ENCODE peak calls at places on chromosomes 5 and 9, in four cellular contexts. N, D, Y and F are unnamed samples.

GRCh38 chr5:1293997-1294838 is 650 bp downstream of the TERT start:
- DNase-seq in Y (no peak), N (no peak), D (peak), F (peak)

GRCh38 chr9:82808478-82808877 is 254.5 kb downstream of the RASEF start:
- DNase-seq in Y (no peak), N (no peak), D (no peak), F (no peak)

GRCh38 chr5:38598994-38599611 is 42.7 kb upstream of the LIFR start:
- DNase-seq in D (no peak), N (no peak), Y (peak), F (no peak)

GRCh38 chr9:69976165-69976564 is 67.5 kb upstream of the MAMDC2 start:
- DNase-seq in D (no peak), Y (peak), N (no peak), F (no peak)

GRCh38 chr9:122832194-122832593 is 3.8 kb upstream of the PDCL start:
- DNase-seq in N (no peak), D (no peak), Y (no peak), F (no peak)

GRCh38 chr5:125134216-125135081 is 388.0 kb upstream of the ZNF608 start:
- DNase-seq in D (no peak), Y (no peak), N (no peak), F (no peak)

GRCh38 chr5:6551287-6551954 is 81.4 kb downstream of the NSUN2 start:
- DNase-seq in D (peak), Y (no peak), N (no peak), F (no peak)

GRCh38 chr9:130286781-130287428 is 21.3 kb downstream of the HMCN2 start:
- DNase-seq in Y (no peak), D (peak), N (no peak), F (no peak)

GRCh38 chr9:90942555-90942954 is 140.9 kb downstream of the SYK start:
- DNase-seq in Y (no peak), D (peak), N (no peak), F (no peak)

GRCh38 chr9:89684912-89685636 is 80.3 kb downstream of the GADD45G start:
- DNase-seq in D (no peak), Y (no peak), N (peak), F (no peak)

GRCh38 chr9:137487454-137488329 is 28.6 kb upstream of the NSMF start:
- DNase-seq in N (no peak), D (peak), Y (no peak), F (no peak)

GRCh38 chr9:91986248-91986647 is 36.2 kb upstream of the ROR2 start:
- DNase-seq in Y (no peak), N (no peak), D (no peak), F (no peak)

GRCh38 chr9:91995000-91995399 is 45.0 kb upstream of the ROR2 start:
- DNase-seq in D (no peak), Y (no peak), N (no peak), F (peak)

GRCh38 chr9:91992636-91993035 is 42.6 kb upstream of the ROR2 start:
- DNase-seq in Y (peak), D (no peak), N (no peak), F (no peak)

GRCh38 chr9:91994422-91994821 is 44.4 kb upstream of the ROR2 start:
- DNase-seq in Y (no peak), N (no peak), D (no peak), F (no peak)

GRCh38 chr9:91991621-91992435 is 41.8 kb upstream of the ROR2 start:
- DNase-seq in Y (no peak), D (no peak), N (no peak), F (no peak)
- H3K4me3 ChIP-seq in Y (peak), D (no peak), N (no peak), F (no peak)

DNA sequence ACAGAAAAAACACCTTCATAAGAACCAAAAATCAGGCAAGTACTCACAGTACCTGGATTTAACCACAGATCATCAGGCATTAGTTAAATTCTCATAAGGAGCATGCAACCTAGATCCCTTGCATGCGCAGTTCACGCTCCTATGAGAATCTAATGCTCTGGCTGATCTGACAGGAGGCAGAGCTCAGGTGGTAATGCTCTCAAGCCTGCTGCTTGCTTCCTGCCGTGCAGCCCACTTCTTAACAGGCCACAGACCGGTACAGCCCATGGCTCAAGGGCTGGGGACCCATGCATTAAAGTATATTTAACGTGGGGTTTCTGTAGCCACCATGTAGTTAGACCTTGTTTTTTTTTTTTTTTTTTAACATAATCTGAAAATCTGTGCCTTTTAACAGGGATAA is 147.7 kb downstream of the VPS13A start:
- DNase-seq in N (no peak), D (no peak), Y (no peak), F (no peak)
- TF ChIP-seq CTCF in N (no peak), D (no peak), Y (no peak), F (no peak)

GRCh38 chr9:36194326-36195000 is 3.7 kb downstream of the CLTA start:
- DNase-seq in N (no peak), D (no peak), Y (no peak), F (no peak)
- H3K4me3 ChIP-seq in N (no peak), D (no peak), Y (no peak), F (peak)

DNA sequence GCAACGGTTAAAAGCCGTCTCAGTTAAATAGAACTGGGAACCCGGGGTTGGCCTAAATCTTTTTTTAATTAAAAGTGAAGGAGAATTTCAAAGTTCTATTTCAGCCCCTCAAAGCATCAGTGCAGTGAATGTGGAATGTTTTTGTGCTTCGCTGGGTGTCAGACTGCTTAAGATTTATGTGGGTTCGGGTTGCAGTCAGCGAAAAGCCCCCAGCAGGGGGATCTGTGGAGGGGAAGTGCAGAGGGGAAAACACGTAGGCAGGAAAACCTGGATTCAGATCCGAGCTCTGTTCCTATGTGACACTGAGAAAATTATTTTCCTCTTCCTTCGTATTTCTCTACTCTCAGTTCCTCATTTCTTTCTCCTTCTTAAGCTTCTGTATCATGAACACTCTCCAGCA is 19.7 kb downstream of the BRINP1 start:
- DNase-seq in D (no peak), N (no peak), Y (no peak), F (no peak)
- TF ChIP-seq CTCF in D (no peak), N (no peak), Y (no peak), F (no peak)

GRCh38 chr5:54272746-54273145 is 37.6 kb downstream of the ARL15 start:
- DNase-seq in D (no peak), Y (no peak), N (no peak), F (no peak)
- H3K4me3 ChIP-seq in D (no peak), Y (no peak), N (no peak), F (no peak)

DNA sequence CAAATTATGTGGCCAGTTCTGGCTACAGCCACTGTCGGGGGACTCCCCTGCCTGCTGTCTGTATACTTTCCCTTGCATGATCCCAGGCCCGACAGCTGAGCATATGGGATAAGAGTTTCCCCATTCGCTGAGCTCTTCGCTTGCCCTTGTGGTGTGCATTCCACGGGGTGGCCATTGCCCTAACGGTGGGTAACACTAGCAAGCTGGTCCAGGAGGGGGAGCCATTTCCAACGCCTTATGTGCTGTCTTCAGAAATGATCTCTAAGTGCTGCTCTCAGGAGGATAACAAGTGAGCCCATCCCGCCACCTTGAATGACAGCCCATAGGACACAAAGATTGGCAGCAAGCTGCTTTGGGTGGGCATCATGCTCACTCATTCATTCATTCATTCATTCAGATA is 190.9 kb downstream of the FSTL4 start:
- DNase-seq in N (no peak), D (no peak), Y (no peak), F (peak)
- TF ChIP-seq CTCF in N (no peak), D (peak), Y (peak), F (peak)

GRCh38 chr9:20616808-20617207 is 5.5 kb downstream of the MLLT3 start:
- DNase-seq in N (no peak), D (no peak), Y (no peak), F (no peak)

GRCh38 chr9:20621553-20622329 is 558 bp downstream of the MLLT3 start:
- DNase-seq in N (peak), D (peak), Y (no peak), F (peak)

GRCh38 chr9:20619492-20619860 is 2.8 kb downstream of the MLLT3 start:
- DNase-seq in D (no peak), N (no peak), Y (no peak), F (no peak)

GRCh38 chr9:20620658-20621552 is 1.4 kb downstream of the MLLT3 start:
- DNase-seq in N (peak), D (peak), Y (no peak), F (peak)

GRCh38 chr9:20618361-20618799 is 3.9 kb downstream of the MLLT3 start:
- DNase-seq in Y (no peak), D (no peak), N (peak), F (no peak)
- H3K4me3 ChIP-seq in Y (no peak), D (no peak), N (no peak), F (no peak)